ENCODE peak calls at places on chromosome 3, in four cellular contexts. One of them, this sample, is unnamed.
A peak's percentile ranks its signal among the peaks of the same experiment; 100 is the strongest.

GRCh38 chr3:146499701-146500100 is 30.3 kb upstream of the PLSCR2 start:
- DNase-seq in small intestine: no peak
- DNase-seq in GM19239: no peak
- DNase-seq in AG09309: no peak
- DNase-seq in this sample: no peak

GRCh38 chr3:133610031-133610430 is 36.5 kb downstream of the CDV3 start:
- DNase-seq in GM19239: no peak
- DNase-seq in small intestine: no peak
- DNase-seq in AG09309: no peak
- DNase-seq in this sample: no peak

GRCh38 chr3:107367353-107367752 is 9.9 kb upstream of the CCDC54 start:
- DNase-seq in GM19239: no peak
- DNase-seq in AG09309: peak; percentile 27
- DNase-seq in small intestine: no peak
- DNase-seq in this sample: no peak

GRCh38 chr3:124108446-124108845 is 116.5 kb upstream of the ROPN1 start:
- DNase-seq in AG09309: no peak
- DNase-seq in small intestine: no peak
- DNase-seq in GM19239: no peak
- DNase-seq in this sample: no peak

GRCh38 chr3:63278171-63278999 is at the start of gene SYNPR:
- DNase-seq in GM19239: no peak
- DNase-seq in AG09309: no peak
- DNase-seq in small intestine: no peak
- DNase-seq in this sample: peak; percentile 65

GRCh38 chr3:154095832-154096421 is 25.3 kb upstream of the ARHGEF26 start:
- DNase-seq in AG09309: no peak
- DNase-seq in GM19239: no peak
- DNase-seq in small intestine: peak; percentile 48
- DNase-seq in this sample: no peak

GRCh38 chr3:51687472-51688205 is 16.6 kb downstream of the TEX264 start:
- DNase-seq in AG09309: no peak
- DNase-seq in GM19239: no peak
- DNase-seq in small intestine: no peak
- DNase-seq in this sample: no peak

GRCh38 chr3:7328339-7328738 is 467.4 kb downstream of the GRM7 start:
- DNase-seq in GM19239: no peak
- DNase-seq in small intestine: peak; percentile 43
- DNase-seq in AG09309: no peak
- DNase-seq in this sample: no peak

GRCh38 chr3:14303336-14304100 is 98.9 kb upstream of the SLC6A6 start:
- DNase-seq in AG09309: no peak
- DNase-seq in small intestine: no peak
- DNase-seq in GM19239: no peak
- DNase-seq in this sample: no peak

GRCh38 chr3:185746470-185746869 is 78.4 kb downstream of the IGF2BP2 start:
- DNase-seq in small intestine: peak; percentile 59
- DNase-seq in GM19239: no peak
- DNase-seq in AG09309: no peak
- DNase-seq in this sample: no peak

This sample was measured in BE2C.